ENCODE peak calls at places on chromosomes 6 and 20, in nine cellular contexts. A is natural killer cell; W is HFFc6; K is esophagus squamous epithelium; F is type B pancreatic cell; M is keratinocyte; E is CD4-positive, alpha-beta T cell; I is AG10803; D is GM23338. Y is an unnamed sample.

GRCh38 chr20:22389836-22390542 is 194.4 kb downstream of the FOXA2 start:
- DNase-seq in A (no peak), W (no peak), K (no peak), F (no peak), M (no peak), E (no peak), I (peak), D (peak), Y (no peak)

GRCh38 chr6:105072799-105073199 is 107.0 kb downstream of the POPDC3 start:
- DNase-seq in A (no peak), W (peak), K (no peak), F (no peak), M (no peak), E (no peak), I (peak), D (no peak), Y (peak)

GRCh38 chr6:2183235-2183634 is 62.2 kb downstream of the GMDS start:
- DNase-seq in A (no peak), W (no peak), K (no peak), F (no peak), M (no peak), E (no peak), I (no peak), D (no peak), Y (no peak)

GRCh38 chr6:15389079-15389758 is 143.3 kb downstream of the JARID2 start:
- DNase-seq in A (no peak), W (no peak), K (no peak), F (no peak), M (no peak), E (no peak), I (peak), D (no peak), Y (peak)

GRCh38 chr6:25094726-25095125 is 159.0 kb upstream of the RIPOR2 start:
- DNase-seq in A (no peak), W (no peak), K (no peak), F (no peak), M (no peak), E (no peak), I (no peak), D (no peak), Y (no peak)

GRCh38 chr6:105346052-105346451 is 56.8 kb downstream of the PREP start:
- DNase-seq in A (no peak), W (peak), K (no peak), F (no peak), M (peak), E (no peak), I (peak), D (no peak), Y (no peak)

GRCh38 chr20:58542411-58543095 is 27.4 kb upstream of the APCDD1L start:
- DNase-seq in A (no peak), W (no peak), K (no peak), F (peak), M (no peak), E (no peak), I (no peak), D (no peak), Y (peak)

GRCh38 chr6:167759912-167760311 is 66.8 kb upstream of the AFDN start:
- DNase-seq in A (no peak), W (no peak), K (no peak), F (no peak), M (no peak), E (no peak), I (no peak), D (no peak), Y (no peak)

GRCh38 chr6:90429713-90430112 is 133.1 kb upstream of the BACH2 start:
- DNase-seq in A (no peak), W (no peak), K (no peak), F (no peak), M (no peak), E (no peak), I (no peak), D (peak), Y (no peak)

GRCh38 chr20:18712116-18712515 is 101.5 kb upstream of the SCP2D1 start:
- DNase-seq in A (no peak), W (no peak), K (no peak), F (no peak), M (no peak), E (no peak), I (peak), D (no peak), Y (no peak)

GRCh38 chr20:48051810-48052491 is 266.7 kb upstream of the SULF2 start:
- DNase-seq in A (no peak), W (peak), K (no peak), F (no peak), M (no peak), E (no peak), I (peak), D (peak), Y (no peak)

GRCh38 chr6:130054725-130055124 is 36.3 kb downstream of the L3MBTL3 start:
- DNase-seq in A (no peak), W (no peak), K (no peak), F (no peak), M (no peak), E (no peak), I (no peak), D (no peak), Y (no peak)

GRCh38 chr20:2353231-2353630 is 27.5 kb upstream of the TGM6 start:
- DNase-seq in A (no peak), W (no peak), K (no peak), F (no peak), M (no peak), E (no peak), I (no peak), D (peak), Y (no peak)

GRCh38 chr6:33566182-33567084 is 13.6 kb downstream of the BAK1 start:
- DNase-seq in A (no peak), W (peak), K (no peak), F (no peak), M (no peak), E (no peak), I (no peak), D (no peak), Y (no peak)

GRCh38 chr20:63076421-63076820 is 69.7 kb upstream of the BHLHE23 start:
- DNase-seq in A (no peak), W (no peak), K (no peak), F (no peak), M (no peak), E (no peak), I (no peak), D (no peak), Y (no peak)

GRCh38 chr6:13006578-13007300 is 290.2 kb downstream of the PHACTR1 start:
- DNase-seq in A (no peak), W (peak), K (no peak), F (no peak), M (no peak), E (no peak), I (peak), D (no peak), Y (no peak)

GRCh38 chr6:157798851-157799250 is 24.2 kb upstream of the SNX9 start:
- DNase-seq in A (no peak), W (no peak), K (no peak), F (no peak), M (no peak), E (no peak), I (no peak), D (no peak), Y (peak)

GRCh38 chr6:82494367-82494766 is 130.8 kb downstream of the TPBG start:
- DNase-seq in A (no peak), W (no peak), K (no peak), F (no peak), M (no peak), E (no peak), I (no peak), D (no peak), Y (no peak)

GRCh38 chr6:168116975-168117899 is 38.2 kb upstream of the FRMD1 start:
- DNase-seq in A (no peak), W (no peak), K (no peak), F (peak), M (no peak), E (no peak), I (no peak), D (no peak), Y (no peak)

GRCh38 chr6:55758156-55758942 is 117.0 kb downstream of the BMP5 start:
- DNase-seq in A (no peak), W (peak), K (no peak), F (no peak), M (peak), E (no peak), I (peak), D (no peak), Y (no peak)

GRCh38 chr6:35140991-35141720 is at the start of gene TCP11:
- DNase-seq in A (peak), W (no peak), K (no peak), F (no peak), M (no peak), E (no peak), I (peak), D (peak), Y (peak)

GRCh38 chr6:111552999-111553398 is 52.7 kb downstream of the TRAF3IP2 start:
- DNase-seq in A (no peak), W (no peak), K (no peak), F (no peak), M (no peak), E (no peak), I (no peak), D (no peak), Y (no peak)

GRCh38 chr20:63501818-63502670 is 3.2 kb upstream of the EEF1A2 start:
- DNase-seq in A (no peak), W (peak), K (no peak), F (no peak), M (no peak), E (no peak), I (no peak), D (peak), Y (peak)

GRCh38 chr6:140134224-140134623 is 759.8 kb upstream of the CITED2 start:
- DNase-seq in A (no peak), W (no peak), K (no peak), F (no peak), M (no peak), E (no peak), I (peak), D (no peak), Y (no peak)

GRCh38 chr6:109472132-109472995 is 10.7 kb downstream of the ZBTB24 start:
- DNase-seq in A (no peak), W (no peak), K (no peak), F (no peak), M (no peak), E (no peak), I (no peak), D (no peak), Y (no peak)

GRCh38 chr6:45988635-45989034 is 27.0 kb downstream of the CLIC5 start:
- DNase-seq in A (no peak), W (no peak), K (no peak), F (no peak), M (no peak), E (no peak), I (no peak), D (peak), Y (no peak)

GRCh38 chr20:17636523-17637412 is 45.3 kb downstream of the RRBP1 start:
- DNase-seq in A (no peak), W (no peak), K (no peak), F (no peak), M (no peak), E (no peak), I (no peak), D (peak), Y (no peak)

GRCh38 chr20:6632187-6632586 is 135.3 kb upstream of the BMP2 start:
- DNase-seq in A (no peak), W (no peak), K (no peak), F (no peak), M (peak), E (no peak), I (peak), D (no peak), Y (peak)

GRCh38 chr6:37628611-37629320 is 68.9 kb downstream of the MDGA1 start:
- DNase-seq in A (no peak), W (peak), K (no peak), F (no peak), M (no peak), E (no peak), I (no peak), D (no peak), Y (no peak)

GRCh38 chr6:64330694-64331309 is 695.2 kb downstream of the PHF3 start:
- DNase-seq in A (no peak), W (peak), K (no peak), F (peak), M (no peak), E (no peak), I (peak), D (peak), Y (peak)

GRCh38 chr6:113015249-113015648 is 668.1 kb downstream of the RFPL4B start:
- DNase-seq in A (no peak), W (peak), K (no peak), F (no peak), M (no peak), E (no peak), I (peak), D (no peak), Y (no peak)

GRCh38 chr20:7031222-7031621 is 263.7 kb downstream of the BMP2 start:
- DNase-seq in A (no peak), W (no peak), K (no peak), F (no peak), M (no peak), E (no peak), I (no peak), D (peak), Y (no peak)

GRCh38 chr20:53642196-53643030 is 48.8 kb upstream of the ZNF217 start:
- DNase-seq in A (no peak), W (peak), K (no peak), F (no peak), M (no peak), E (peak), I (peak), D (peak), Y (peak)

GRCh38 chr6:151240036-151240685 is 394 bp downstream of the AKAP12 start:
- DNase-seq in A (no peak), W (peak), K (no peak), F (peak), M (no peak), E (no peak), I (peak), D (peak), Y (peak)

DNA sequence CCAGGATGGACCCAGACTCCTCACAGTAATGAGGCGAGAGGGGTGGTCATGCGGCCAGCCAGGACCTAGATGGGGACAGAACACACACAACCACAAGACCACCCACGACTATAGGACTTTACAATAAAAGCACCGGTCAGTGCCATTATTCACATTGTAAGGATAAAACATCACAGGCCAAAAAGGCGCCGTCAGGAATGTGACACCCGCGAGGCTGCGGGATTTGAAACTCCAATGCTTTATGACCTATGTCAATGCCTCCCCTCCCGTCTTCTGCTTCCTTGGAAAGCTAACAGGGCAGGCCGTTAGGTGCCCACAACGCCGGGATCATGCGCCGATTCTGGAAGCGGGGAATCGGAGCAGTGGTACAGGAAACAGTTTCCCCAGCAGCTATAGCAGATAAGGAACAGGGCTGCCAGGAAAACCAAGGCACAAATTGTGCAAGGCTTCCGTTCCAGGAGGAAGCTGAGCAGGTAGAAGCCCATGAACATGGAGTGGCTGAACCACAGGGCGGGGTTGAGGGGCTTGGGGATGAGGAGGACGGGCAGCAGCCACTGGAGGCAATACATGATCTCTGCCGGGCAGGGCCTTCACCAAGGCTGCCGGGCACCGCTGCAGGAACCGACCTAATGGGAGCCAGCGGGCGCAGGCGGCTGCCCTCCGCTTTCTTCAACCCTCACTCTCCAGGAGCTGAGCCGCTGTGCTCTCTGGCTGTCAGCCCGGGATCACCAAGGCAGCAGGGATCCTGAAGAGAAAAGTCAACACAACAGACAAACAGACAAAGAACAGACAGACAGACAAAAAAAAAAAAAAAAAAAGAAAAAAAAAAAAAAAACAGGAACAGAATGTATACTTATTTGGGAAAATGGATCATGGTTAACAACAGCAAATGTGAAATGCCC is 2.2 kb upstream of the NNAT start:
- DNase-seq in A (no peak), W (no peak), K (no peak), F (no peak), M (no peak), E (no peak), I (no peak), D (no peak), Y (no peak)
- TF ChIP-seq CTCF in A (no peak), W (no peak), K (no peak), F (no peak), M (no peak), E (no peak), I (no peak), D (no peak), Y (no peak)

DNA sequence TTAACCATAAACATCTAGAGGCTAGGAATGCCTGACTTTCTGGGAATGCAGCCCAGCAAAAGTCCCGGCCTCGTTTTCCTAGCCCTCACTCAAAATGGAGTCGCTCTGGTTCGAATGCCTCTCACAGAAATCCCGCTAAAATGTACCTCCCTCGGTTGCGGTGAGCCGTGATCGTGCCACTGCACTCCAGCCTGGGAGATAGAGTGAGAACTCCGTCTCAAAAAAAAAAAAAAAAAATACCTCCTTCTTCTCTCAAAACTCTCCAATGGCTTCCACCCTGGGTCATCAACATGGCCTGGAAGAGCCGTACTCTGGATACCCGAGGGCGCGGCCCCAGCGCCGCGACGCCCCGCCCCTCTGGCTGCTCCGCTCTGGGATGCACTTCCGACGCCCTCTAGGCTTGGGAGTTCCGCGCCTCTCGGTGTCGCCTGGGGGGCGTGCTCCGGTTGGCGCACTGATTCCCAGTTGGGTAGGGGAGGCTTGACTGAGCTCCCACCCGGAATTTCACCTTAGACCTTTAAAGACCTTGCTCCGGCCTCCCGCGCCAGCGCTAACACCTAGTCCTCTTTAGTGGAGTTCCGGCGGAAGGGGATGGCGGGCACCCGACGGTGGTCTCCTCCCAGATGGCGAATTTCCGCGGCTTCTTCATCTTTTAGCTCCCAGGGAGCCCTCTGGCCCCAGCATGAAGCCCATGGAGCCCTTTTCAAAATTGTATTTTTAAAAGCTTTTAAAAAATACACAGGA is 12.3 kb downstream of the HMGN4 start:
- DNase-seq in A (peak), W (no peak), K (no peak), F (peak), M (no peak), E (no peak), I (peak), D (peak), Y (peak)
- TF ChIP-seq CTCF in A (no peak), W (no peak), K (no peak), F (no peak), M (no peak), E (no peak), I (no peak), D (no peak), Y (no peak)

DNA sequence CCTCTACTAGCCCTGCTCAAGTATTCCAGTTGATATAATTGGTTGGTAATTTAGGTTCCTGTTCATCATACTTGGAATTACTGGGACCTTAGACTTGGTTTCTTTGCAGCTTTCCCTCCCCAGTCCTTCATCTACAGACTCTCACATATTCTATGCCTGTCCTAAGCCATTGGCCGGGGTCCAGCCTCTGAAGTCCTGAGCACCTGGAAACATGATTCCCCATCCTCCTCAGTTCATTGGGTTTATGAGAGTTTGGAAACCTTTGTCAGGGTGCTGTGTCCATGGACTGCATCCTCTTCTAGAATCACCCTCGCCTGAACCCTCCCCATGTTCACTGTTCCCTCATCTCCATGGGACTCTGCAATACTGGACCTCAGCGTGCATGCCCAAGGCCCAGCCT is 8.8 kb downstream of the GSTA2 start:
- DNase-seq in A (no peak), W (no peak), K (no peak), F (no peak), M (no peak), E (no peak), I (no peak), D (no peak), Y (no peak)
- TF ChIP-seq CTCF in A (no peak), W (no peak), K (no peak), F (no peak), M (no peak), E (no peak), I (no peak), D (no peak), Y (no peak)

DNA sequence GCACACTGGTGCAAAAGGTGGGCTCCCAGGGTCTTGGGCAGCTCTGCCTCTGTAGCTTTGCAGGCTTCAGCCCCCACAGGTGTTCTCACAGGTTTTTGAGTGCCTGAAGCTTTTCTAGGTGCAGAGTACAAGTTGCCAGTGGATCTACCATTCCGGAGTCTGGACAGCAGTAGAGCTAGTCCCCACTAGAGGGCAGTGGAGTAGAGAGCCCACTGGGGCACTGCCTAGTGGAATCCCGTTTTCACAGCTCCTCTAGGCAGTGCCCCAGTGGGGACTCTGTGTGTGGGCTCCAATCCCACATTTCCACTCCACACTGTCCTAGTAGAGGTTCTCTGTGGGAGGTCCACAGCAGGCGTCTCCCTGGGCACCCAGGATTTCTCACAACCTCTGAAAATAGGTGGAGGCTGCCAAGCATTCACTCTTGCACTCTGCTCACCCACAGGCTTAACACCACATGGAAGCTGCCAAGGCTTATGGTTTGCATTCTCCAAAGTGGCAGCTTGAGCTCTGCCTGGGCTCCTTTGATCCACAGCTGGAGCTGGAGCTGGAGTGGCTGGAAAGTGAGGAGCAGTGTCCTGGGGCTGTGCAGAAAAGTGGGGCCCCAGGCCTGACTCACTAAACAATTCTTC is 86.3 kb upstream of the PROKR2 start:
- DNase-seq in A (no peak), W (peak), K (no peak), F (no peak), M (no peak), E (no peak), I (peak), D (peak), Y (peak)
- TF ChIP-seq CTCF in A (peak), W (peak), K (no peak), F (peak), M (peak), E (no peak), I (peak), D (peak), Y (peak)

GRCh38 chr6:69732045-69732444 is 64.8 kb downstream of the LMBRD1 start:
- DNase-seq in A (no peak), W (no peak), K (no peak), F (no peak), M (no peak), E (no peak), I (peak), D (no peak), Y (no peak)

GRCh38 chr6:69735029-69735428 is 61.8 kb downstream of the LMBRD1 start:
- DNase-seq in A (no peak), W (no peak), K (no peak), F (no peak), M (no peak), E (no peak), I (no peak), D (no peak), Y (no peak)

GRCh38 chr6:69729870-69730449 is 66.8 kb downstream of the LMBRD1 start:
- DNase-seq in A (no peak), W (no peak), K (no peak), F (no peak), M (no peak), E (no peak), I (peak), D (no peak), Y (no peak)

GRCh38 chr6:69732640-69733039 is 64.2 kb downstream of the LMBRD1 start:
- DNase-seq in A (no peak), W (no peak), K (no peak), F (no peak), M (no peak), E (no peak), I (peak), D (no peak), Y (no peak)
- TF ChIP-seq CTCF in A (peak), W (peak), K (no peak), F (peak), M (no peak), E (no peak), I (peak), D (no peak), Y (no peak)

Y was measured in activated CD8-positive, alpha-beta T cell treated with anti-CD3 and anti-CD28 coated beads for 36 hours.